ENCODE peak calls at places on chromosomes 16 and 17, in seven cellular contexts. M is suprapubic skin; R is tibial artery; D is HCT116; X is colonic mucosa; B is CD8-positive, alpha-beta T cell; T is SK-N-SH. V is an unnamed sample.

GRCh38 chr17:74052993-74053744 is 150.3 kb upstream of the RPL38 start:
- DNase-seq in M (no peak), R (no peak), D (no peak), X (no peak), B (no peak), T (no peak), V (no peak)

GRCh38 chr16:81901483-81901882 is 109.8 kb downstream of the SDR42E1 start:
- DNase-seq in M (no peak), R (no peak), D (no peak), X (no peak), B (no peak), T (no peak), V (peak)

GRCh38 chr16:79797486-79797885 is 196.9 kb upstream of the MAF start:
- DNase-seq in M (no peak), R (no peak), D (no peak), X (no peak), B (no peak), T (no peak), V (no peak)

GRCh38 chr16:681746-682427 is 1.7 kb downstream of the STUB1 start:
- DNase-seq in M (no peak), R (no peak), D (no peak), X (no peak), B (no peak), T (no peak), V (no peak)

GRCh38 chr16:9134739-9135138 is 43.3 kb downstream of the HAPSTR1 start:
- DNase-seq in M (peak), R (peak), D (peak), X (peak), B (peak), T (peak), V (no peak)

GRCh38 chr16:72468582-72468981 is 296.6 kb upstream of the PMFBP1 start:
- DNase-seq in M (no peak), R (no peak), D (no peak), X (no peak), B (no peak), T (no peak), V (no peak)

GRCh38 chr17:73956595-73957465 is 246.6 kb upstream of the RPL38 start:
- DNase-seq in M (no peak), R (no peak), D (peak), X (peak), B (peak), T (peak), V (no peak)

GRCh38 chr17:38428150-38428642 is at the start of gene ARHGAP23:
- DNase-seq in M (no peak), R (peak), D (no peak), X (peak), B (peak), T (peak), V (peak)

GRCh38 chr17:75447951-75448856 is 8.2 kb upstream of the TMEM94 start:
- DNase-seq in M (no peak), R (no peak), D (no peak), X (no peak), B (no peak), T (no peak), V (no peak)

GRCh38 chr17:336110-337021 is 16.2 kb downstream of the RPH3AL start:
- DNase-seq in M (peak), R (peak), D (no peak), X (peak), B (peak), T (peak), V (no peak)

GRCh38 chr16:24328835-24329418 is 72.8 kb downstream of the CACNG3 start:
- DNase-seq in M (no peak), R (no peak), D (no peak), X (no peak), B (no peak), T (no peak), V (no peak)

GRCh38 chr16:88437367-88437964 is 15.6 kb upstream of the ZFPM1 start:
- DNase-seq in M (no peak), R (no peak), D (peak), X (peak), B (peak), T (peak), V (no peak)

GRCh38 chr17:15457723-15458094 is 9.7 kb downstream of the CDRT4 start:
- DNase-seq in M (peak), R (peak), D (no peak), X (no peak), B (no peak), T (no peak), V (no peak)

GRCh38 chr16:2904100-2904921 is 7.4 kb upstream of the FLYWCH1 start:
- DNase-seq in M (peak), R (peak), D (peak), X (peak), B (peak), T (peak), V (peak)

GRCh38 chr17:74852237-74853047 is 7.2 kb downstream of the GRIN2C start:
- DNase-seq in M (no peak), R (no peak), D (peak), X (no peak), B (peak), T (peak), V (no peak)

GRCh38 chr16:48911700-48912099 is 301.7 kb upstream of the N4BP1 start:
- DNase-seq in M (no peak), R (no peak), D (peak), X (no peak), B (no peak), T (no peak), V (no peak)

GRCh38 chr17:17818088-17818526 is 18.7 kb downstream of the SREBF1 start:
- DNase-seq in M (no peak), R (no peak), D (no peak), X (peak), B (no peak), T (peak), V (peak)

GRCh38 chr16:82936941-82937551 is 310.3 kb downstream of the CDH13 start:
- DNase-seq in M (no peak), R (no peak), D (no peak), X (no peak), B (no peak), T (no peak), V (no peak)

GRCh38 chr17:19338031-19338990 is 24.2 kb downstream of the B9D1 start:
- DNase-seq in M (no peak), R (no peak), D (no peak), X (peak), B (peak), T (peak), V (peak)

GRCh38 chr16:3009568-3010390 is 2.9 kb upstream of the CLDN9 start:
- DNase-seq in M (no peak), R (no peak), D (peak), X (no peak), B (no peak), T (no peak), V (peak)

GRCh38 chr17:2057130-2057713 is 2.3 kb downstream of the HIC1 start:
- DNase-seq in M (peak), R (no peak), D (no peak), X (no peak), B (no peak), T (no peak), V (no peak)

GRCh38 chr16:74446866-74447265 is 25.6 kb upstream of the CLEC18B start:
- DNase-seq in M (no peak), R (no peak), D (no peak), X (no peak), B (no peak), T (no peak), V (no peak)

GRCh38 chr16:70703041-70703834 is 17.4 kb upstream of the MTSS2 start:
- DNase-seq in M (no peak), R (peak), D (no peak), X (no peak), B (no peak), T (peak), V (peak)

GRCh38 chr17:2025622-2026309 is 632 bp upstream of the RTN4RL1 start:
- DNase-seq in M (peak), R (peak), D (no peak), X (peak), B (no peak), T (peak), V (peak)

GRCh38 chr17:5758651-5759050 is 174.3 kb upstream of the NLRP1 start:
- DNase-seq in M (no peak), R (no peak), D (peak), X (peak), B (no peak), T (no peak), V (no peak)

GRCh38 chr17:50274945-50275221 is 617 bp downstream of the TMEM92 start:
- DNase-seq in M (peak), R (no peak), D (no peak), X (no peak), B (no peak), T (no peak), V (no peak)

GRCh38 chr17:49216953-49217650 is 6.6 kb downstream of the ABI3 start:
- DNase-seq in M (no peak), R (no peak), D (no peak), X (peak), B (no peak), T (peak), V (no peak)

GRCh38 chr17:39365252-39365651 is 36.2 kb downstream of the FBXL20 start:
- DNase-seq in M (no peak), R (no peak), D (no peak), X (no peak), B (no peak), T (no peak), V (no peak)

GRCh38 chr17:43695968-43696865 is 34.5 kb upstream of the MEOX1 start:
- DNase-seq in M (no peak), R (peak), D (no peak), X (no peak), B (no peak), T (no peak), V (no peak)

GRCh38 chr17:57084361-57084801 is 665 bp upstream of the AKAP1 start:
- DNase-seq in M (no peak), R (no peak), D (no peak), X (no peak), B (no peak), T (no peak), V (no peak)

GRCh38 chr17:57088298-57088697 is 3.3 kb downstream of the AKAP1 start:
- DNase-seq in M (no peak), R (no peak), D (no peak), X (no peak), B (no peak), T (no peak), V (no peak)

GRCh38 chr17:57085448-57086068 is 512 bp downstream of the AKAP1 start:
- DNase-seq in M (peak), R (peak), D (no peak), X (peak), B (peak), T (peak), V (no peak)

GRCh38 chr17:57086069-57086930 is 1.3 kb downstream of the AKAP1 start:
- DNase-seq in M (peak), R (peak), D (no peak), X (peak), B (peak), T (peak), V (no peak)

DNA sequence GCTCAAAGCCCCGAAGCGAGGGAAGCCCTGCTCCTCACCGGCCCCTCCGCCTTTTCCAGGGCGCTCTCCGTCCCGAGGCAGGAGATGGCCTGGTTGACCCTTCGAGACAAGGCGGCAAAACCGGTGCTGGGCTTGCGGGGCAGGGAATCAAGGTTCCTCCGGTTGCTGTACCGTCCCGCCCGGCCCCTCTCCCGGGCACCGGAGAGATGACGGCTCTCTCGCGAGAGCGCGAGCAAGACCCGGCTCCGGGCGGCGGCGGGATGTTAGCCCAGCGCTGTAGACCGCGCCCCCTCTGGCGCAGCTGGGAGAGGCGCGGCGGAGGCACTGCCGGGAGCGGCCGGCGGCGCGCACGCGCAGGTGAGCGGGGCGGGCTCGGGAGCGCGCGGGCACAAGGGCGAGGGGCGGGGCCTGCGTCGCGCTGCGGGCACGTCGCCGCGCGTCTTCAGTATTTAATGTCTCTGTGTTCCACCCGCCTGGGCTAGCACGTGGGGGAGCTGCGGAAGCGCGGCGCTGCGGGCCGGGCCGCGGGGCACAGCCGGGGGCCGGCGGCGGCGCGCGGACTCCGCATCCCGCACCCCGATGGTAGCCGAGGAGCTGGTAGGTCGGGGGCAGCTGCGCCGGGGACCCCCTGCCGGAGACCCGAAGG is at the start of gene AKAP1:
- DNase-seq in M (peak), R (peak), D (peak), X (peak), B (peak), T (peak), V (peak)
- TF ChIP-seq CTCF in M (peak), R (no peak), D (peak), X (no peak), B (no peak), T (no peak), V (peak)

GRCh38 chr16:62170642-62171041 is 134.4 kb upstream of the CDH8 start:
- DNase-seq in M (no peak), R (no peak), D (no peak), X (no peak), B (no peak), T (no peak), V (no peak)

DNA sequence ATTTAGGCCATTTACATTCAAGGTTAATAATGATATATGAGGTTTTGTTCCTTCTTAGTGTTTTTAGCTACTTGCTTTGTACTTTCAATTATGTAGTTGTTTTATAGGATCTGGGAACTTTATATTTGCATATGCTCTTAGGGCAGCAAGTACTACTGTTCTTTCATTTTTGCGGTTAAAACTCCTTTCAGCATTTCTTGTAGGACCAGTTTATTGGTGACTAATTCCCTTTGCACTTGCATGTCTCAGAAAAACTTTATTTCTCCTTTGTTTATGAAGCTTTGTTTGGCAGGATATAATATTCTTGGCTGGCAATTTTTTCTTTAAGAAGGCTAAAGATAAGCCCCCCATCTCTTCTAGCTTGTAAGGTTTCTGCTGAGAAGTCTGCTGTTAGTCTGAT is 131.3 kb upstream of the CDH8 start:
- DNase-seq in M (no peak), R (no peak), D (no peak), X (no peak), B (no peak), T (no peak), V (no peak)
- H3K4me3 ChIP-seq in M (no peak), R (no peak), D (no peak), X (no peak), B (no peak), T (no peak), V (no peak)

GRCh38 chr16:67264866-67265265 is 14.5 kb upstream of the PLEKHG4 start:
- DNase-seq in M (no peak), R (no peak), D (no peak), X (no peak), B (no peak), T (no peak), V (no peak)

GRCh38 chr16:67265834-67266233 is 13.5 kb upstream of the PLEKHG4 start:
- DNase-seq in M (no peak), R (no peak), D (no peak), X (no peak), B (no peak), T (no peak), V (no peak)

GRCh38 chr16:67260426-67261063 is 11.8 kb downstream of the SLC9A5 start:
- DNase-seq in M (peak), R (no peak), D (no peak), X (peak), B (no peak), T (peak), V (peak)

GRCh38 chr16:67263201-67263600 is 14.4 kb downstream of the SLC9A5 start:
- DNase-seq in M (no peak), R (no peak), D (no peak), X (no peak), B (no peak), T (no peak), V (no peak)

DNA sequence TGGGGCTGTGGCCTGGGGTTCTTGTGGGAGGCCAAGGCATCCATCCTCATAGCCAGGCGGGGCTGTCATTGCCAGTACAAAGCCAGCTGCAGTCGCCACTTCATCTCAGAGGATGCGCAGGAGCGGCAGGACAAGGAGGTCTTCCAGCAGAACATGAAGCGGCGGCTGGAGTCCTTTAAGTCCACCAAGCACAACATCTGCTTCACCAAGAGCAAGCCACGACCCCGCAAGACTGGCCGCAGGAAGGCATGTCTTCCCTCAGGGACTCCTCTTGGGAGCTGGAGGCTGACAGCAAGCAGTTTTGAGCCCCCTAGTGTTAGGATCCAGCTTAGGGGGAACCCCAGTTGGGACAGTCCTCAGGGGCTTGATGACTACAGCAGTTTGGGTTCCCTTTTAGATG is 15.1 kb upstream of the PLEKHG4 start:
- DNase-seq in M (no peak), R (no peak), D (no peak), X (no peak), B (no peak), T (no peak), V (no peak)
- TF ChIP-seq CTCF in M (no peak), R (no peak), D (peak), X (no peak), B (no peak), T (peak), V (no peak)

GRCh38 chr16:11478431-11479119 is 108.1 kb downstream of the LITAF start:
- DNase-seq in M (no peak), R (peak), D (no peak), X (no peak), B (no peak), T (no peak), V (no peak)
- H3K4me3 ChIP-seq in M (no peak), R (no peak), D (no peak), X (no peak), B (no peak), T (no peak), V (no peak)

DNA sequence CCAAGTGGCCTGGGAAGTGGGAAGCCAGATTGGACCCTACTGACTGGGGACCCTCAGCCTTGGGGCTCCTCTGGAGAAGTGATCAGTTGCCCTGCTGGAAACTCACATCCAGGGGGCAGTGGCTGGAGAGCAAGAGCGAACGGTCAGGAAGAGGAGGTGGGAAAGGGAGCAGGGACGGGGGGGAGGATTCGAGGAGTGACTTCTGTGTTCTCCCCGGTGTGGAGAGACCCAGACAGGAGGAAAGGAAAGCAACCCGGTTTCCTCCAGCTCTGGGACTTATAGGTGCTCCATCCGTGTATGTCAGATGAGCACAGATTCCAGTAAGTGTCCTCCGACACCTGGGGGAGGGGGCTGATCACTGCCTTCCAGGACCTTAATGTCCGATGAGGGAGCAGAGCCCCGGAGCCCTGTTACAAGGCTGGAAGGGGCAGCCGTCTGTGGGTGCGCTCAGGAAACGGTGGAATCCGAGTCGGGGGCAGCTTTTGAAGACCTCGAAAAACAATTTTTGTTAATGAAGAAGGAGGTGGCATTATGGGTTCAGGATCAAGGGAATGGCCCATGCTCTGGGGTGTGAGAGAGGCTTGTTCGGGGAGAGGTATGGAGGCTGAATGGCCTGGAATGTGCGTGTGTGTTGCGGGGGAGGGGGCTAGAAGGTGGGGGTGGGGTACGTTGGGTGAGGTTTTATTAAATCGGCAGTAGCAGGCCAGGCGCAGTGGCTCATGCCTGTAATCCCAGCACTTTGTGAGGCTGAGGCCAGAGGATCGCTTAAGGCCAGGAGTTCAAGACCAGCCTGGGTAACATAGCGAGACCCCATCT is 34.8 kb upstream of the NDRG4 start:
- DNase-seq in M (no peak), R (no peak), D (no peak), X (no peak), B (no peak), T (peak), V (no peak)
- TF ChIP-seq CTCF in M (no peak), R (no peak), D (peak), X (no peak), B (no peak), T (peak), V (no peak)

DNA sequence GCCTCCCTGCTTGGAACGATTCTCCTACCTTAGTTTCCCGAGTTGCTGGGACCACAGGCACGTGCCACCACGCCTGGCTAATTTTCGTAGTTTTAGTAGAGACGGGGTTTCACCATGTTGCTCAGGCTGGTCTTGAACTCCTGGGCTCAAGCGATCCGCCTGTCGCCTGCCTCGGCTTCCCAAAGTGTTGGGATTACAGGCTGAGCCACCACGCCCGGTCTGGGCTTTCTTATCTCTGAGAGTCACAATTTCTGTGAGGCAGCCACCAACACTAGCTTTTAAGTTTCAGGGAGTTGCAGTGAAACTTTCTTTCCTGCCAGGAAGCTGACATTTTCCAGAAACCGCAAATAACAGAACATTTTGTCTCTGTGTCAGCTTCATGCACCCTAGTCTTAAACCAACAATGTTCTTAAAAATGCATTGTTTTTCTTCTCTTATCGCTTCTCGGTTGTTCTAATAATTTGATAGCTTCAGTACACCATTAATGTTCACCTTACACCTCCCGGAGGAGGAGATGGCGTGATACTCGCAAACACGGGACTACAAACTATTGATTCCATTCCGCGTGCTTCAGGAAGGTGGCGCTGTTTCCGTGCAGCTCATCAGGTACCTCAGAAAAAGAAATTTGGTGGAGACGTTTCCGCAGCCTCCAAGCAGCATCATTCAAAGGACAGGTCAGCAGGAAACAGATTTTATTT is 7.4 kb upstream of the DHRS7B start:
- DNase-seq in M (peak), R (peak), D (peak), X (peak), B (peak), T (peak), V (peak)
- H3K4me3 ChIP-seq in M (peak), R (peak), D (no peak), X (no peak), B (no peak), T (no peak), V (no peak)